ENCODE peak calls at places on chromosomes 12 and 14, in eight cellular contexts. O, F, Z, R, P, Y, E and K are unnamed samples.

GRCh38 chr12:102953221-102953620 is 4.3 kb upstream of the ASCL1 start:
- DNase-seq in O (no peak), F (no peak), Z (no peak), R (no peak), P (no peak), Y (no peak), E (no peak), K (no peak)

GRCh38 chr14:36585100-36585499 is 2.7 kb upstream of the NKX2-8 start:
- DNase-seq in O (no peak), F (no peak), Z (no peak), R (no peak), P (no peak), Y (no peak), E (no peak), K (no peak)

GRCh38 chr12:97275261-97276197 is 187.1 kb upstream of the RMST start:
- DNase-seq in O (no peak), F (no peak), Z (no peak), R (no peak), P (no peak), Y (no peak), E (peak), K (no peak)

GRCh38 chr14:66507181-66507721 is 696 bp upstream of the GPHN start:
- DNase-seq in O (no peak), F (peak), Z (no peak), R (no peak), P (no peak), Y (no peak), E (no peak), K (no peak)

GRCh38 chr12:14885718-14886201 is at the start of gene MGP:
- DNase-seq in O (no peak), F (peak), Z (peak), R (no peak), P (no peak), Y (no peak), E (no peak), K (peak)

GRCh38 chr12:130816055-130816454 is 23.0 kb downstream of the STX2 start:
- DNase-seq in O (no peak), F (no peak), Z (no peak), R (no peak), P (no peak), Y (no peak), E (no peak), K (no peak)

GRCh38 chr12:75944905-75945412 is 86.6 kb downstream of the PHLDA1 start:
- DNase-seq in O (no peak), F (no peak), Z (no peak), R (no peak), P (no peak), Y (no peak), E (no peak), K (no peak)

GRCh38 chr12:93803408-93803807 is 126.2 kb downstream of the CRADD start:
- DNase-seq in O (no peak), F (peak), Z (peak), R (no peak), P (no peak), Y (no peak), E (no peak), K (peak)

GRCh38 chr12:120453977-120454376 is 7.7 kb downstream of the GATC start:
- DNase-seq in O (no peak), F (peak), Z (no peak), R (no peak), P (no peak), Y (no peak), E (no peak), K (peak)